ENCODE peak calls at places on chromosomes 3 and 15, in five cellular contexts. K, L, X, Y and B are unnamed samples.

GRCh38 chr3:155805802-155806618 is at the start of gene C3orf33:
- DNase-seq in L (peak; percentile 66), K (peak; percentile 70), Y (no peak), X (peak; percentile 37), B (peak; percentile 70)

GRCh38 chr3:39126532-39127071 is 19.1 kb downstream of the TTC21A start:
- DNase-seq in L (peak; percentile 83), K (peak; percentile 68), Y (no peak), X (peak; percentile 65), B (peak; percentile 65)

GRCh38 chr15:32736351-32737061 is 18.7 kb downstream of the GREM1 start:
- DNase-seq in K (no peak), Y (no peak), L (no peak), X (peak; percentile 58), B (no peak)

GRCh38 chr3:121992601-121993560 is 29.2 kb downstream of the ILDR1 start:
- DNase-seq in Y (no peak), X (no peak), L (no peak), K (no peak), B (no peak)

GRCh38 chr3:42846682-42847522 is 28.8 kb downstream of the CYP8B1 start:
- DNase-seq in K (no peak), Y (no peak), L (no peak), X (no peak), B (no peak)

GRCh38 chr3:42140665-42141203 is 49.6 kb downstream of the TRAK1 start:
- DNase-seq in K (no peak), Y (no peak), X (no peak), L (no peak), B (no peak)

GRCh38 chr3:101518421-101518871 is 5.4 kb upstream of the SENP7 start:
- DNase-seq in X (peak; percentile 32), L (peak; percentile 60), K (no peak), Y (no peak), B (no peak)

GRCh38 chr3:71366991-71367604 is 216.4 kb downstream of the FOXP1 start:
- DNase-seq in X (no peak), L (no peak), K (no peak), Y (no peak), B (no peak)

GRCh38 chr3:151384741-151385174 is at the start of gene P2RY12:
- DNase-seq in Y (no peak), X (no peak), K (no peak), L (no peak), B (no peak)

GRCh38 chr15:30990451-30991300 is 752 bp downstream of the MTMR10 start:
- DNase-seq in L (no peak), K (no peak), X (peak; percentile 22), Y (no peak), B (peak; percentile 63)

GRCh38 chr15:58705105-58705504 is 44.4 kb downstream of the ADAM10 start:
- DNase-seq in K (no peak), X (no peak), L (no peak), Y (no peak), B (no peak)

GRCh38 chr3:159169828-159170227 is 368.0 kb downstream of the MFSD1 start:
- DNase-seq in Y (no peak), X (peak; percentile 53), K (no peak), L (no peak), B (peak; percentile 91)

GRCh38 chr15:63530762-63531299 is 26.4 kb downstream of the USP3 start:
- DNase-seq in K (no peak), Y (no peak), L (no peak), X (no peak), B (no peak)

GRCh38 chr15:99589801-99590200 is 24.0 kb downstream of the MEF2A start:
- DNase-seq in K (no peak), L (no peak), X (no peak), Y (no peak), B (no peak)

GRCh38 chr15:66956672-66957540 is 108.5 kb upstream of the SMAD3 start:
- DNase-seq in Y (no peak), K (no peak), L (no peak), X (no peak), B (no peak)

GRCh38 chr3:85161544-85161943 is 202.8 kb downstream of the CADM2 start:
- DNase-seq in Y (no peak), X (no peak), K (no peak), L (no peak), B (no peak)

GRCh38 chr15:64105113-64105704 is 9.4 kb downstream of the SNX1 start:
- DNase-seq in L (no peak), X (peak; percentile 57), Y (no peak), K (no peak), B (peak; percentile 83)

GRCh38 chr3:134315286-134316106 is 58.8 kb downstream of the AMOTL2 start:
- DNase-seq in X (peak; percentile 82), Y (no peak), L (peak; percentile 68), K (peak; percentile 39), B (peak; percentile 53)

GRCh38 chr15:99440551-99441426 is 125.0 kb upstream of the MEF2A start:
- DNase-seq in K (peak; percentile 16), Y (no peak), X (no peak), L (no peak), B (no peak)

GRCh38 chr15:25053000-25053815 is 98.4 kb downstream of the SNRPN start:
- DNase-seq in K (peak; percentile 14), Y (no peak), L (no peak), X (no peak), B (no peak)

GRCh38 chr15:70596354-70597055 is 166.9 kb downstream of the UACA start:
- DNase-seq in K (no peak), X (peak; percentile 91), L (no peak), Y (no peak), B (peak; percentile 88)

GRCh38 chr3:183275418-183275817 is 22.4 kb downstream of the B3GNT5 start:
- DNase-seq in Y (no peak), K (no peak), L (no peak), X (peak; percentile 80), B (no peak)

GRCh38 chr3:6644070-6644929 is 216.6 kb upstream of the GRM7 start:
- DNase-seq in L (peak; percentile 14), X (no peak), K (no peak), Y (no peak), B (no peak)

GRCh38 chr3:64327039-64327804 is 102.0 kb upstream of the PRICKLE2 start:
- DNase-seq in X (no peak), K (no peak), L (no peak), Y (no peak), B (peak; percentile 38)

GRCh38 chr3:70606018-70606417 is 293.6 kb upstream of the MDFIC2 start:
- DNase-seq in X (no peak), L (peak; percentile 16), Y (no peak), K (no peak), B (no peak)

GRCh38 chr3:152113992-152114651 is 154.6 kb upstream of the MBNL1 start:
- DNase-seq in L (no peak), K (no peak), Y (no peak), X (peak; percentile 28), B (no peak)

GRCh38 chr15:72475674-72476073 is 1.5 kb downstream of the ARIH1 start:
- DNase-seq in K (no peak), Y (no peak), L (no peak), X (no peak), B (no peak)

GRCh38 chr15:72473670-72474465 is at the start of gene ARIH1:
- DNase-seq in L (peak; percentile 98), Y (peak; percentile 79), K (peak; percentile 96), X (peak; percentile 94), B (peak; percentile 97)

GRCh38 chr15:72472907-72473669 is 1.0 kb upstream of the ARIH1 start:
- DNase-seq in K (no peak), X (peak; percentile 53), Y (no peak), L (peak; percentile 40), B (peak; percentile 57)

GRCh38 chr15:72474912-72475601 is 927 bp downstream of the ARIH1 start:
- DNase-seq in X (peak; percentile 68), L (peak; percentile 86), Y (peak; percentile 21), K (peak; percentile 70), B (peak; percentile 81)

DNA sequence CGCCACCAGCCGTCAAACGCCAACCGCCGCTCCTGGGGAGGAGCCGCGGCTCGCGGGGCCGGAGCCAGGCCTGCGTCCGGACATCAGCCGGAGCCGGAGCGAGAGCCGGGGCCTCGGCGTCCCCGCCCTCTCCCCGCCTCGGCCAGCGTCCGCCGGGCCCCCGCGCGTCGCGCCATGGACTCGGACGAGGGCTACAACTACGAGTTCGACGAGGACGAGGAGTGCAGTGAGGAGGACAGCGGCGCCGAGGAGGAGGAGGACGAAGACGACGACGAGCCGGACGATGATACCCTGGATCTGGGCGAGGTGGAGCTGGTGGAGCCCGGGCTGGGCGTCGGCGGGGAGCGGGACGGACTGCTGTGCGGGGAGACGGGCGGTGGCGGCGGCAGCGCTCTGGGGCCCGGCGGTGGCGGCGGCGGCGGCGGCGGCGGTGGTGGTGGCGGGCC is 359 bp downstream of the ARIH1 start:
- DNase-seq in K (no peak), X (no peak), L (peak; percentile 51), Y (no peak), B (no peak)
- H3K18ac ChIP-seq in K (peak overlapping the region; percentile 99), X (peak overlapping the region; percentile 55), L (peak overlapping the region; percentile 85), Y (peak overlapping the region; percentile 87), B (peak overlapping the region; percentile 98)

DNA sequence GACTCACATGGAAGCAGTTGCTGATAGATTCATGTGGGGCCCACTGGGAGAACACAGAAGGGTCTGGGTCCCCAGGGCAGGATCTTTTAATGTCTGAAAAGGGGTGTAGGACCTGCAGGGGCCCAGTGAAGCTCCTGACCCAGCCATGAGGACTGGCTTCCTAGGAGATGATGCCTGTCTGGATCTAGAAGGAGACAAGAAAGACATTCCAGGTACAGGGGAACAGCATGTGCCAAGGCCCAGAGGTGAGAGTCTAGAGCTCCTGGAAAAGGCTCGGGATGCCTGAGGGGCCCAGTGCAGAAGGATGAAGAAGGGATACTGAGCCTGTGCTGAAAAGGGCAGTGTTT is 4.7 kb upstream of the SEMA3F start:
- DNase-seq in Y (no peak), X (no peak), L (no peak), K (no peak), B (no peak)
- H2BK15ac ChIP-seq in Y (peak overlapping the region; percentile 83), X (peak overlapping the region; percentile 65), L (no peak overlapping the region), K (no peak overlapping the region), B (no peak overlapping the region)

GRCh38 chr3:171377859-171378258 is 82.3 kb downstream of the TNIK start:
- DNase-seq in L (peak; percentile 52), Y (no peak), K (no peak), X (no peak), B (no peak)
- H3K18ac ChIP-seq in L (no peak overlapping the region), Y (no peak overlapping the region), K (no peak overlapping the region), X (no peak overlapping the region), B (no peak overlapping the region)

GRCh38 chr3:129553771-129554170 is 10.8 kb downstream of the H1-8 start:
- DNase-seq in K (no peak), X (no peak), Y (no peak), L (no peak), B (no peak)

GRCh38 chr3:129556358-129556695 is 13.4 kb downstream of the H1-8 start:
- DNase-seq in X (no peak), Y (no peak), L (no peak), K (no peak), B (no peak)

GRCh38 chr3:129554356-129555120 is 11.6 kb downstream of the H1-8 start:
- DNase-seq in Y (no peak), X (no peak), K (no peak), L (no peak), B (no peak)

GRCh38 chr3:129555616-129556357 is 12.8 kb downstream of the H1-8 start:
- DNase-seq in K (no peak), X (no peak), Y (no peak), L (no peak), B (no peak)

DNA sequence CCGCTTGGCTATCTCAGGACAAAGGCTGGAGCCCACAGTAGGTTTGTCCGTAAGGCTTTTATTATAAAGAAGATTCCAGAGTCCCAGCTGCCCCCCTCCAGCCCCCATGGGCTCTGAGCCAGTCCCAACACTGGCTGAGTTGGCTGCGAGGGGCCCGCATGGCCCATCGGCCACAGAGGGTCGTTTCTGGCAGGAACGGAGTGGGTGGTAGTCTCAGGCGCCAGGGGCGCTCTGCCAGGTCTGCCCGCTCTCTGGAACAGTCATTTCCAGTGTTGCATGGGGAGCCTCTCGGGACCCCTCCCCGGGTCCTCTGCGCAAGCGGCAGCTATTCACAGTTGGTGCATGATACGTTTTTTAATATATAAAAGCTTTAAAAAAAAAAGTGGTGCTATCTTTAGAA is 12.2 kb downstream of the H1-8 start:
- DNase-seq in K (no peak), Y (no peak), L (no peak), X (no peak), B (no peak)
- H2BK15ac ChIP-seq in K (no peak overlapping the region), Y (no peak overlapping the region), L (no peak overlapping the region), X (no peak overlapping the region), B (no peak overlapping the region)